ENCODE peak calls at places on chromosomes 16 and 17, in four cellular contexts. V is tibial artery, Y is RWPE2, Z is IMR-90. K is an unnamed sample.
A peak's percentile ranks its signal among the peaks of the same experiment; 100 is the strongest.

GRCh38 chr16:10683160-10683559 is 11.6 kb downstream of the TEKT5 start:
- DNase-seq in V (no peak), Y (no peak), Z (no peak), K (no peak)

GRCh38 chr17:8965394-8966168 is at the start of gene PIK3R5:
- DNase-seq in V (peak; percentile 72), Y (peak; percentile 75), Z (no peak), K (no peak)

GRCh38 chr17:57277923-57278604 is 21.7 kb downstream of the MSI2 start:
- DNase-seq in V (no peak), Y (no peak), Z (no peak), K (no peak)

GRCh38 chr16:76654421-76654820 is 377.2 kb downstream of the CNTNAP4 start:
- DNase-seq in V (no peak), Y (no peak), Z (no peak), K (no peak)

GRCh38 chr17:48597775-48598631 is 4.4 kb upstream of the HOXB5 start:
- DNase-seq in V (no peak), Y (no peak), Z (peak; percentile 88), K (no peak)

GRCh38 chr17:82097919-82098168 is 192 bp downstream of the FASN start:
- DNase-seq in V (no peak), Y (no peak), Z (no peak), K (no peak)

GRCh38 chr17:61352408-61352770 is 47.3 kb upstream of the TBX2 start:
- DNase-seq in V (no peak), Y (no peak), Z (no peak), K (no peak)

GRCh38 chr17:418421-418751 is 65.8 kb upstream of the RPH3AL start:
- DNase-seq in V (no peak), Y (no peak), Z (no peak), K (no peak)

GRCh38 chr16:11084484-11085024 is 140.2 kb downstream of the CLEC16A start:
- DNase-seq in V (no peak), Y (no peak), Z (peak; percentile 97), K (no peak)

GRCh38 chr16:75238132-75238852 is 13.1 kb downstream of the BCAR1 start:
- DNase-seq in V (peak; percentile 96), Y (no peak), Z (peak; percentile 91), K (peak; percentile 95)

GRCh38 chr17:63611354-63611753 is 10.7 kb downstream of the TACO1 start:
- DNase-seq in V (no peak), Y (no peak), Z (no peak), K (no peak)

GRCh38 chr16:86383488-86384262 is 126.7 kb upstream of the FOXF1 start:
- DNase-seq in V (no peak), Y (no peak), Z (peak; percentile 93), K (no peak)

DNA sequence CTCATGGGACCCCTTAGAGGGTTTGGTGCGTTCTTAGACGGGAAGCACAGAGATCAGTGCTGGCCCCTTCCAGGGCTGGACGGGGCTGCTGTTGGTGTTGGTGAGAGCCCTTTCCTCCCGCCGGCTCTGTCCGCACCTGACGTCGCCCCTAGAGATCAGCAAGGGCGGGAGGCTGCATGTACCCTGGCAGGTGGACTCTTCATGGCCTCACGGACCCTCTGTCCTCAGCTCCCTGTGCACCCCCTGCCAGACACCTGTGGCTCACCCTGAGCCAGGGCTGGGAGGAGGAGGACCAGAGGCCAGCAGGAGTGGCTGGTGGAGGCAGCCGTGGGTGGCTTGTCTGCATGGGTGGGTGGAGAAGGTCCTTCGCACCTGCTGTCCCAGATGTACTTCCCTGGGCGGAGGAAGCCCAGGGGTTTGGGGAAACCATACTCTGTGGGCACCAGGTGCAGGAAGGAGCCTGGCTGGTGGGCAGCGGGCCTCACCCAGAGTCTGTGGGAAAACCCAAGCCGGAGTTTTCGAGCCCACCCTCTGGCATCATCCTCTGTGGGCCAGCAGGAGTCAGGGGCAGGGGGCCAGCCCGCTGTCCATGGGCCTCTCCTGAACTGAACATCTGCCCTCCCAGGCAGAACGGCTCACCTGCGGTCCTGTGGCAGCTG is 348.6 kb downstream of the SEC14L1 start:
- DNase-seq in V (no peak), Y (peak; percentile 66), Z (no peak), K (no peak)
- H3K4me3 ChIP-seq in V (no peak overlapping the region), Y (no peak overlapping the region), Z (no peak overlapping the region), K (no peak overlapping the region)

GRCh38 chr17:17125136-17126084 is 80.7 kb downstream of the PLD6 start:
- DNase-seq in V (no peak), Y (no peak), Z (no peak), K (no peak)
- H3K27ac ChIP-seq in V (peak overlapping the region; percentile 83), Y (no peak overlapping the region), Z (no peak overlapping the region), K (peak overlapping the region; percentile 72)

DNA sequence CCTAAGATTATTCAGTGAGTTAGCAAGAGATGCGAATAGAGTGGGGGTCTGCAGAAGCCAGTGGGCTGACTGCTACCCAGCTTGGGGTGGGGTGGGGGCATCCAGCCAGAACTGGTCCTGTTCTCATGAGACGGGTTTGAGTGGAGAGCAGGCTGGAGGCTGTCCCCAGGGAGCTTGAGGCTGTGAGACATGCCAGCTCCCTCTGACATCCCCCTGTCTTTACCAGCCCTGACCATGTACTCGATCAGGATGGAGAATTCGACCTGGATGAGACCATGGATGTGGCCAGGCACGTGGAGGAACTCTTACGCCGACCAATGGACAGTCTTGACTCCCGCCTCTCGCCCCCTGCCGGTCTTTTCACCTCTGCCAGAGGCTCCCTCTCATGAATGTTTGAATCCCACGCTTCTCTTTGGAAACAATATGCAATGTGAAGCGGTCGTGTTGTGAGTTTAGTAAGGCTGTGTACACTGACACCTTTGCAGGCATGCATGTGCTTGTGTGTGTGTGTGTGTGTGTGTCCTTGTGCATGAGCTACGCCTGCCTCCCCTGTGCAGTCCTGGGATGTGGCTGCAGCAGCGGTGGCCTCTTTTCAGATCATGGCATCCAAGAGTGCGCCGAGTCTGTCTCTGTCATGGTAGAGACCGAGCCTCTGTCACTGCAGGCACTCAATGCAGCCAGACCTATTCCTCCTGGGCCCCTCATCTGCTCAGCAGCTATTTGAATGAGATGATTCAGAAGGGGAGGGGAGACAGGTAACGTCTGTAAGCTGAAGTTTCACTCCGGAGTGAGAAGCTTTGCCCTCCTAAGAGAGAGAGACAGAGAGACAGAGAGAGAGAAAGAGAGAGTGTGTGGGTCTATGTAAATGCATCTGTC is 22.2 kb downstream of the STAT5A start:
- DNase-seq in V (no peak), Y (no peak), Z (no peak), K (no peak)
- TF ChIP-seq CTCF in V (no peak), Y (no peak), Z (no peak), K (no peak)

GRCh38 chr17:17342242-17342945 is 39.2 kb downstream of the NT5M start:
- DNase-seq in V (peak; percentile 51), Y (no peak), Z (no peak), K (peak; percentile 26)

GRCh38 chr17:17343896-17344506 is 40.8 kb downstream of the NT5M start:
- DNase-seq in V (peak; percentile 50), Y (no peak), Z (no peak), K (peak; percentile 53)

GRCh38 chr17:17343160-17343735 is 40.1 kb downstream of the NT5M start:
- DNase-seq in V (peak; percentile 24), Y (no peak), Z (no peak), K (peak; percentile 41)

GRCh38 chr17:17344507-17345293 is 41.5 kb downstream of the NT5M start:
- DNase-seq in V (peak; percentile 54), Y (no peak), Z (no peak), K (peak; percentile 50)

GRCh38 chr17:17341452-17341851 is 38.3 kb downstream of the NT5M start:
- DNase-seq in V (peak; percentile 19), Y (no peak), Z (no peak), K (peak; percentile 14)
- H3K4me3 ChIP-seq in V (no peak overlapping the region), Y (no peak overlapping the region), Z (no peak overlapping the region), K (no peak overlapping the region)

DNA sequence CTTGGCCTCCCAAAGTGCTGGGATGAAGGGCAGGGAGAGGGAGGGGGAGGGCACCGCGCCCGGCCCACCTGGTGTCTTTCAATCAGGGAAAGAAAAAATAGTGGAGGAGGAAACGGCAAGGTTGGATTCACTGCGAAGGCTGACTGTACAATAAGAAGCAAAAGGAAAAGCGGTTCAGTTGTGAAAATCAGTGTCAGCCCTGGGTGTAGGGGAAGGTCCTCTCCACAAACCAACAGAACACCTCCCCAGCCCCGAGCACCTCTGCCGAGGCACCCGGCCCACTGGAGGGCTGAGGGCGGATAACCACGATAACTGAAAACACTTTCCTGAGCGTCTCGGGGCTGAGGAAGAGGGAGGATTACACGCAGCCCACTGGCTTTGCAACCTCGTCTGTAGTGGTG is 1.4 kb upstream of the SPG7 start:
- DNase-seq in V (no peak), Y (no peak), Z (no peak), K (no peak)
- H3K27ac ChIP-seq in V (peak overlapping the region; percentile 90), Y (peak overlapping the region; percentile 83), Z (peak overlapping the region; percentile 33), K (peak overlapping the region; percentile 95)

GRCh38 chr17:74748529-74749261 is at the start of gene NHERF1:
- DNase-seq in V (peak; percentile 97), Y (peak; percentile 95), Z (peak; percentile 82), K (peak; percentile 94)
- TF ChIP-seq CTCF in V (no peak), Y (peak; percentile 32), Z (peak; percentile 8), K (no peak)

GRCh38 chr16:65521685-65522338 is 399.9 kb upstream of the CDH11 start:
- DNase-seq in V (no peak), Y (no peak), Z (no peak), K (no peak)
- H3K4me3 ChIP-seq in V (no peak overlapping the region), Y (no peak overlapping the region), Z (no peak overlapping the region), K (no peak overlapping the region)

DNA sequence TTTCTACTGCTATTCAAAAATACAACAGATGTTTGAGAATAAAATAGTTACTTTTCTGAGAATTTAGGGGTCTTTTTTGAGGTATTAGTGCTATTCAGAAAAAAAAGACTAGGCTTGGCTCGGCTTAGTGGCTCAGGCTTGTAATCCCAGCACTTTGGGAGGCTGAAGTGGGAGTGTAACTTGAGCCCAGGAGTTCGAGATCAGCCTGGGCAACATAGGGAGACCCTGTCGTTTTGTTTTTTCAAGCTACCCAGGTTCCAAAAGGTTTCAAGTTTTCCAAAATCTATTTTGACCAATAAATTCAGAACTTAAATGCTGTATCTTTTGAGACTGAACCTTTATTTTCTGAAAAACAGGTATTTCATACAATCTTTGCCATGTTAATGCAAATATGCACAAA is 3.2 kb upstream of the ARL6IP1 start:
- DNase-seq in V (no peak), Y (no peak), Z (no peak), K (no peak)
- H3K27ac ChIP-seq in V (peak overlapping the region; percentile 14), Y (peak overlapping the region; percentile 76), Z (peak overlapping the region; percentile 25), K (no peak overlapping the region)

GRCh38 chr16:30741461-30741914 is 6.7 kb upstream of the PHKG2 start:
- DNase-seq in V (peak; percentile 71), Y (peak; percentile 96), Z (peak; percentile 92), K (no peak)
- TF ChIP-seq CTCF in V (no peak), Y (no peak), Z (no peak), K (no peak)